ENCODE peak calls at places on chromosome 17, in ten cellular contexts. One of them, this sample, is unnamed. For H3K4me1, the result is how much of the 10 kb centered on the place peaks cover.

GRCh38 chr17:65472602-65473001 is 88.8 kb downstream of the AXIN2 start:
- DNase-seq in pancreas: no peak
- DNase-seq in aorta: peak
- DNase-seq in upper lobe of right lung: peak
- DNase-seq in cardiac muscle cell: peak
- DNase-seq in ovary: peak
- DNase-seq in uterus: peak
- DNase-seq in mammary epithelial cell: no peak
- DNase-seq in CD4-positive, CD25-positive, alpha-beta regulatory T cell: no peak
- DNase-seq in sigmoid colon: no peak
- DNase-seq in this sample: peak

GRCh38 chr17:10724546-10725195 is 5.2 kb downstream of the TMEM220 start:
- DNase-seq in cardiac muscle cell: no peak
- DNase-seq in ovary: no peak
- DNase-seq in upper lobe of right lung: no peak
- DNase-seq in aorta: no peak
- DNase-seq in CD4-positive, CD25-positive, alpha-beta regulatory T cell: no peak
- DNase-seq in sigmoid colon: no peak
- DNase-seq in pancreas: no peak
- DNase-seq in mammary epithelial cell: no peak
- DNase-seq in uterus: no peak
- DNase-seq in this sample: no peak

GRCh38 chr17:63150466-63150865 is 184.4 kb downstream of the TANC2 start:
- DNase-seq in mammary epithelial cell: no peak
- DNase-seq in cardiac muscle cell: no peak
- DNase-seq in pancreas: no peak
- DNase-seq in uterus: no peak
- DNase-seq in CD4-positive, CD25-positive, alpha-beta regulatory T cell: no peak
- DNase-seq in ovary: no peak
- DNase-seq in upper lobe of right lung: no peak
- DNase-seq in sigmoid colon: no peak
- DNase-seq in aorta: no peak
- DNase-seq in this sample: no peak

GRCh38 chr17:82255573-82255972 is 17.9 kb downstream of the CSNK1D start:
- DNase-seq in uterus: no peak
- DNase-seq in sigmoid colon: no peak
- DNase-seq in aorta: no peak
- DNase-seq in cardiac muscle cell: no peak
- DNase-seq in upper lobe of right lung: no peak
- DNase-seq in mammary epithelial cell: no peak
- DNase-seq in CD4-positive, CD25-positive, alpha-beta regulatory T cell: no peak
- DNase-seq in ovary: no peak
- DNase-seq in pancreas: no peak
- DNase-seq in this sample: no peak

GRCh38 chr17:63402808-63403207 is 43.3 kb downstream of the CYB561 start:
- DNase-seq in sigmoid colon: no peak
- DNase-seq in aorta: no peak
- DNase-seq in cardiac muscle cell: no peak
- DNase-seq in upper lobe of right lung: no peak
- DNase-seq in uterus: no peak
- DNase-seq in ovary: no peak
- DNase-seq in pancreas: no peak
- DNase-seq in CD4-positive, CD25-positive, alpha-beta regulatory T cell: no peak
- DNase-seq in mammary epithelial cell: no peak
- DNase-seq in this sample: no peak

GRCh38 chr17:63973247-63973646 is 529 bp upstream of the SCN4A start:
- DNase-seq in upper lobe of right lung: no peak
- DNase-seq in CD4-positive, CD25-positive, alpha-beta regulatory T cell: no peak
- DNase-seq in mammary epithelial cell: no peak
- DNase-seq in sigmoid colon: no peak
- DNase-seq in pancreas: no peak
- DNase-seq in uterus: no peak
- DNase-seq in ovary: no peak
- DNase-seq in cardiac muscle cell: no peak
- DNase-seq in aorta: no peak
- DNase-seq in this sample: no peak

GRCh38 chr17:75097865-75098264 is 10.1 kb downstream of the SLC16A5 start:
- DNase-seq in upper lobe of right lung: no peak
- DNase-seq in uterus: no peak
- DNase-seq in aorta: no peak
- DNase-seq in cardiac muscle cell: no peak
- DNase-seq in ovary: no peak
- DNase-seq in sigmoid colon: no peak
- DNase-seq in pancreas: no peak
- DNase-seq in mammary epithelial cell: no peak
- DNase-seq in CD4-positive, CD25-positive, alpha-beta regulatory T cell: no peak
- DNase-seq in this sample: no peak

GRCh38 chr17:41615454-41615853 is 2.9 kb upstream of the KRT16 start:
- DNase-seq in upper lobe of right lung: peak
- DNase-seq in cardiac muscle cell: no peak
- DNase-seq in CD4-positive, CD25-positive, alpha-beta regulatory T cell: no peak
- DNase-seq in aorta: peak
- DNase-seq in sigmoid colon: peak
- DNase-seq in ovary: no peak
- DNase-seq in uterus: no peak
- DNase-seq in pancreas: no peak
- DNase-seq in mammary epithelial cell: peak
- DNase-seq in this sample: no peak

GRCh38 chr17:80862341-80862969 is 129.2 kb upstream of the CHMP6 start:
- DNase-seq in sigmoid colon: peak
- DNase-seq in aorta: peak
- DNase-seq in CD4-positive, CD25-positive, alpha-beta regulatory T cell: no peak
- DNase-seq in upper lobe of right lung: no peak
- DNase-seq in mammary epithelial cell: no peak
- DNase-seq in uterus: no peak
- DNase-seq in cardiac muscle cell: no peak
- DNase-seq in pancreas: no peak
- DNase-seq in ovary: no peak
- DNase-seq in this sample: no peak

GRCh38 chr17:77164483-77165030 is 23.8 kb downstream of the SEC14L1 start:
- DNase-seq in pancreas: no peak
- DNase-seq in CD4-positive, CD25-positive, alpha-beta regulatory T cell: no peak
- DNase-seq in uterus: no peak
- DNase-seq in aorta: no peak
- DNase-seq in mammary epithelial cell: no peak
- DNase-seq in sigmoid colon: no peak
- DNase-seq in upper lobe of right lung: no peak
- DNase-seq in ovary: no peak
- DNase-seq in cardiac muscle cell: no peak
- DNase-seq in this sample: no peak

GRCh38 chr17:77372444-77373297 is 231.9 kb downstream of the SEC14L1 start:
- DNase-seq in ovary: peak
- DNase-seq in mammary epithelial cell: peak
- DNase-seq in cardiac muscle cell: peak
- DNase-seq in CD4-positive, CD25-positive, alpha-beta regulatory T cell: peak
- DNase-seq in upper lobe of right lung: peak
- DNase-seq in pancreas: peak
- DNase-seq in sigmoid colon: peak
- DNase-seq in uterus: peak
- DNase-seq in aorta: peak
- DNase-seq in this sample: peak

GRCh38 chr17:77087650-77088454 is 52.9 kb upstream of the SEC14L1 start:
- DNase-seq in upper lobe of right lung: no peak
- DNase-seq in pancreas: no peak
- DNase-seq in uterus: no peak
- DNase-seq in sigmoid colon: no peak
- DNase-seq in CD4-positive, CD25-positive, alpha-beta regulatory T cell: no peak
- DNase-seq in cardiac muscle cell: no peak
- DNase-seq in ovary: no peak
- DNase-seq in aorta: no peak
- DNase-seq in mammary epithelial cell: no peak
- DNase-seq in this sample: no peak

GRCh38 chr17:45220079-45220478 is 1.6 kb upstream of the FMNL1 start:
- DNase-seq in ovary: no peak
- DNase-seq in CD4-positive, CD25-positive, alpha-beta regulatory T cell: no peak
- DNase-seq in cardiac muscle cell: no peak
- DNase-seq in uterus: no peak
- DNase-seq in mammary epithelial cell: no peak
- DNase-seq in sigmoid colon: no peak
- DNase-seq in upper lobe of right lung: no peak
- DNase-seq in pancreas: no peak
- DNase-seq in aorta: no peak
- DNase-seq in this sample: no peak
- H3K4me1 ChIP-seq in ovary: under half
- H3K4me1 ChIP-seq in CD4-positive, CD25-positive, alpha-beta regulatory T cell: half or more
- H3K4me1 ChIP-seq in cardiac muscle cell: under half
- H3K4me1 ChIP-seq in uterus: under half
- H3K4me1 ChIP-seq in mammary epithelial cell: under half
- H3K4me1 ChIP-seq in sigmoid colon: under half
- H3K4me1 ChIP-seq in upper lobe of right lung: under half
- H3K4me1 ChIP-seq in pancreas: under half
- H3K4me1 ChIP-seq in aorta: under half
- H3K4me1 ChIP-seq in this sample: under half

DNA sequence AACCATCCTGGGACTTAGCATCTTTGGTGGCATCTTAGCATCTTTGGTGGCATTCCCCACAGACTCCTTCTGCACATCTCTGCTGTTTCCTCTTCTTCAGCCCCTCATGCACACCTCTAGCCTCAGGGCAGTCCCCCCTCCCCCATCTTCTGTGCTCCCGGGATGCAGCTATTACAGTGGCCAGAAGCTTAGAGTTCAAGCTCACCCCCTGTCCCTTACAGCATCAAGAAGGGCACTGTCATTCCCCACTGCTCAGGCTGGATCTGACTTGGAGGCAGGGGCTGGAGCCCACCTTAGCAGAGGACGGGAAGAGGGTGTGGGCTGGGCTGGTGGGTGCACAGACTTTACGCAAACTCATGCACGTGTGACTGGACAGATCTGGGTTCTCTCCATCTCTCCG is 650 bp downstream of the EPN3 start:
- DNase-seq in uterus: no peak
- DNase-seq in pancreas: no peak
- DNase-seq in aorta: no peak
- DNase-seq in upper lobe of right lung: no peak
- DNase-seq in cardiac muscle cell: no peak
- DNase-seq in ovary: no peak
- DNase-seq in mammary epithelial cell: no peak
- DNase-seq in sigmoid colon: no peak
- DNase-seq in CD4-positive, CD25-positive, alpha-beta regulatory T cell: no peak
- DNase-seq in this sample: no peak
- H3K4me1 ChIP-seq in uterus: under half
- H3K4me1 ChIP-seq in pancreas: under half
- H3K4me1 ChIP-seq in aorta: under half
- H3K4me1 ChIP-seq in upper lobe of right lung: under half
- H3K4me1 ChIP-seq in cardiac muscle cell: under half
- H3K4me1 ChIP-seq in ovary: under half
- H3K4me1 ChIP-seq in mammary epithelial cell: under half
- H3K4me1 ChIP-seq in sigmoid colon: under half
- H3K4me1 ChIP-seq in CD4-positive, CD25-positive, alpha-beta regulatory T cell: under half
- H3K4me1 ChIP-seq in this sample: under half

GRCh38 chr17:40065771-40066510 is 3.2 kb downstream of the THRA start:
- DNase-seq in sigmoid colon: peak
- DNase-seq in ovary: no peak
- DNase-seq in aorta: peak
- DNase-seq in cardiac muscle cell: no peak
- DNase-seq in CD4-positive, CD25-positive, alpha-beta regulatory T cell: no peak
- DNase-seq in uterus: no peak
- DNase-seq in upper lobe of right lung: no peak
- DNase-seq in pancreas: no peak
- DNase-seq in mammary epithelial cell: no peak
- DNase-seq in this sample: no peak
- H3K4me1 ChIP-seq in sigmoid colon: half or more
- H3K4me1 ChIP-seq in ovary: under half
- H3K4me1 ChIP-seq in aorta: under half
- H3K4me1 ChIP-seq in cardiac muscle cell: half or more
- H3K4me1 ChIP-seq in CD4-positive, CD25-positive, alpha-beta regulatory T cell: half or more
- H3K4me1 ChIP-seq in uterus: under half
- H3K4me1 ChIP-seq in upper lobe of right lung: half or more
- H3K4me1 ChIP-seq in pancreas: half or more
- H3K4me1 ChIP-seq in mammary epithelial cell: under half
- H3K4me1 ChIP-seq in this sample: half or more

GRCh38 chr17:17696075-17696474 is 14.8 kb downstream of the RAI1 start:
- DNase-seq in mammary epithelial cell: no peak
- DNase-seq in aorta: no peak
- DNase-seq in sigmoid colon: no peak
- DNase-seq in uterus: no peak
- DNase-seq in pancreas: no peak
- DNase-seq in cardiac muscle cell: no peak
- DNase-seq in ovary: no peak
- DNase-seq in upper lobe of right lung: no peak
- DNase-seq in CD4-positive, CD25-positive, alpha-beta regulatory T cell: no peak
- DNase-seq in this sample: no peak

GRCh38 chr17:17693253-17693954 is 12.1 kb downstream of the RAI1 start:
- DNase-seq in cardiac muscle cell: peak
- DNase-seq in uterus: peak
- DNase-seq in aorta: peak
- DNase-seq in mammary epithelial cell: peak
- DNase-seq in upper lobe of right lung: peak
- DNase-seq in sigmoid colon: no peak
- DNase-seq in pancreas: peak
- DNase-seq in ovary: peak
- DNase-seq in CD4-positive, CD25-positive, alpha-beta regulatory T cell: no peak
- DNase-seq in this sample: peak

GRCh38 chr17:17692353-17693252 is 11.3 kb downstream of the RAI1 start:
- DNase-seq in aorta: no peak
- DNase-seq in cardiac muscle cell: no peak
- DNase-seq in sigmoid colon: no peak
- DNase-seq in uterus: no peak
- DNase-seq in mammary epithelial cell: no peak
- DNase-seq in upper lobe of right lung: no peak
- DNase-seq in CD4-positive, CD25-positive, alpha-beta regulatory T cell: no peak
- DNase-seq in pancreas: no peak
- DNase-seq in ovary: no peak
- DNase-seq in this sample: no peak

GRCh38 chr17:17693955-17694228 is 12.6 kb downstream of the RAI1 start:
- DNase-seq in pancreas: no peak
- DNase-seq in ovary: no peak
- DNase-seq in mammary epithelial cell: no peak
- DNase-seq in CD4-positive, CD25-positive, alpha-beta regulatory T cell: no peak
- DNase-seq in uterus: no peak
- DNase-seq in sigmoid colon: no peak
- DNase-seq in aorta: no peak
- DNase-seq in cardiac muscle cell: no peak
- DNase-seq in upper lobe of right lung: no peak
- DNase-seq in this sample: no peak

DNA sequence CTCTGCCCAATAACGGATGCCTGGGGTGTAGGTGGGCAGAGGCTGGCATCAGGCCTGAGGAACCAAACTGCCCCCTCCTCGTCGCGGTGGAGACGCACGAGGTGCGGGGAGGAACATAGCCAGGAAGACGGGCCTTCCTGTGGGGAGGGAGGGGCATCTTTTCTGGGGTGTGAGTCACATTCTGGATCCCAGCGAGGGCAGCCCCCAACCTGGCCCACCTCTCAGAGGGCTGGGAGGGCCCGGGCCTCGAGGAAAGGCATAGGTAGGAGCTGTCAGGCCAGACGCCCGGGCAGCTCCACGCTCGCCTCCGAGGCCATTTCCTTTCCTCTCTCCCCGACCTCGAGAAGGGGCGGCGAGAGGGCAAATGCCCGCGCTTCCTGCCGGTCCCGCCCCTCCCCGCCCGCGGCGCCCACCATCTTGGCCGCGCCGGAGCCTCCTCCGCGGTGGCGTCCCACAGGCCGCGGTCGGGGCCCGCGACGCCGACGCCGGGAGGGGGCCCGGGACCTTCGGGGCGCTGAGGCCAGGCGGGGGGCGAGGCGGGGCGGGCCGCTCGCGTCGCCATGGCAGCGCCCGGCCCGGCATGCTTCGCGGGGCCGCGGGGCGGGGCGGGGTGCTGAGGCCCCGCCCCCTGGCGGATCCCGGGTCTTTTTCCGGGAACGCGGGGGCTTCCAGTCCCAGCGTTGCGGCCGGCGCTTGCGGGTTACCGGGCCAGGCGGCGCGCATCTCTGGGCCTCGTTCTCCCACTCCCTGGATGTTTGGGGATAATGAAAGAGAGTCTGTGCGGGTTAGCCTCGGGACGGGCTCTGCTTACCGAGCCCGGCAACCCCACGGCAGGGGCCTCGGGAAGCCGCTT is 13.2 kb downstream of the RAI1 start:
- DNase-seq in pancreas: peak
- DNase-seq in mammary epithelial cell: peak
- DNase-seq in aorta: peak
- DNase-seq in ovary: peak
- DNase-seq in CD4-positive, CD25-positive, alpha-beta regulatory T cell: peak
- DNase-seq in cardiac muscle cell: peak
- DNase-seq in sigmoid colon: peak
- DNase-seq in upper lobe of right lung: peak
- DNase-seq in uterus: peak
- DNase-seq in this sample: peak
- H3K4me1 ChIP-seq in pancreas: under half
- H3K4me1 ChIP-seq in mammary epithelial cell: half or more
- H3K4me1 ChIP-seq in aorta: under half
- H3K4me1 ChIP-seq in ovary: under half
- H3K4me1 ChIP-seq in CD4-positive, CD25-positive, alpha-beta regulatory T cell: under half
- H3K4me1 ChIP-seq in cardiac muscle cell: under half
- H3K4me1 ChIP-seq in sigmoid colon: half or more
- H3K4me1 ChIP-seq in upper lobe of right lung: half or more
- H3K4me1 ChIP-seq in uterus: under half
- H3K4me1 ChIP-seq in this sample: half or more

This sample was measured in tibial artery.